ENCODE peak calls at places on chromosome X, in seven cellular contexts. O is amygdala, E is activated gamma-delta T cell treated with Interleukin-2 at 50 U/mL for 16 hours, M is GF-D8, J is mesendoderm, S is GM23248, N is tibial nerve. Y is an unnamed sample.

GRCh38 chrX:50448565-50448964 is 22.1 kb downstream of the DGKK start:
- DNase-seq in O (no peak), E (no peak), M (no peak), J (peak), S (peak), N (no peak), Y (no peak)

GRCh38 chrX:39814391-39814790 is 283.4 kb downstream of the BCOR start:
- DNase-seq in O (no peak), E (peak), M (peak), J (no peak), S (peak), N (peak), Y (peak)

GRCh38 chrX:7444967-7445366 is 297.0 kb upstream of the PUDP start:
- DNase-seq in O (no peak), E (no peak), M (no peak), J (peak), S (no peak), N (no peak), Y (no peak)

GRCh38 chrX:8743126-8743732 is 11.3 kb upstream of the ANOS1 start:
- DNase-seq in O (no peak), E (peak), M (no peak), J (peak), S (peak), N (peak), Y (no peak)

GRCh38 chrX:122868626-122869025 is 315.5 kb upstream of the GRIA3 start:
- DNase-seq in O (no peak), E (no peak), M (no peak), J (no peak), S (peak), N (no peak), Y (no peak)

GRCh38 chrX:8981742-8982141 is 52.2 kb downstream of the FAM9B start:
- DNase-seq in O (no peak), E (peak), M (no peak), J (no peak), S (no peak), N (no peak), Y (no peak)

GRCh38 chrX:53445977-53446376 is 11.8 kb upstream of the HSD17B10 start:
- DNase-seq in O (no peak), E (peak), M (no peak), J (peak), S (peak), N (no peak), Y (no peak)

GRCh38 chrX:153723351-153724251 is 586 bp downstream of the BCAP31 start:
- DNase-seq in O (no peak), E (peak), M (peak), J (peak), S (peak), N (no peak), Y (no peak)

GRCh38 chrX:373641-374471 is 12.9 kb downstream of the PPP2R3B start:
- DNase-seq in O (no peak), E (no peak), M (no peak), J (peak), S (peak), N (no peak), Y (no peak)

GRCh38 chrX:68072016-68072415 is 361.3 kb downstream of the OPHN1 start:
- DNase-seq in O (no peak), E (no peak), M (no peak), J (no peak), S (no peak), N (no peak), Y (no peak)

GRCh38 chrX:2410279-2411020 is 90.3 kb downstream of the DHRSX start:
- DNase-seq in O (no peak), E (no peak), M (no peak), J (peak), S (no peak), N (no peak), Y (no peak)

GRCh38 chrX:57595381-57595811 is 3.6 kb downstream of the ZXDB start:
- DNase-seq in O (no peak), E (no peak), M (no peak), J (no peak), S (peak), N (no peak), Y (no peak)

GRCh38 chrX:118973389-118974087 is 880 bp upstream of the LONRF3 start:
- DNase-seq in O (no peak), E (no peak), M (no peak), J (no peak), S (peak), N (no peak), Y (no peak)

GRCh38 chrX:47366051-47366722 is 4.2 kb upstream of the ZNF157 start:
- DNase-seq in O (peak), E (peak), M (no peak), J (peak), S (peak), N (peak), Y (peak)

GRCh38 chrX:57821703-57822375 is 88.4 kb downstream of the ZXDA start:
- DNase-seq in O (no peak), E (peak), M (no peak), J (peak), S (peak), N (peak), Y (peak)